ENCODE peak calls at places on chromosomes 4 and X, in nine cellular contexts. One of them, this sample, is unnamed.

GRCh38 chr4:126446917-126447316 is 1132.2 kb downstream of the FAT4 start:
- DNase-seq in fibroblast of lung: no peak
- DNase-seq in mesenchymal stem cell: no peak
- DNase-seq in IMR-90: no peak
- DNase-seq in H9: no peak
- DNase-seq in GM23248: no peak
- DNase-seq in hepatocyte: no peak
- DNase-seq in H1: no peak
- DNase-seq in neural progenitor cell: no peak
- DNase-seq in this sample: no peak

GRCh38 chr4:186957952-186958555 is 234.4 kb upstream of the FAT1 start:
- DNase-seq in IMR-90: peak
- DNase-seq in mesenchymal stem cell: no peak
- DNase-seq in hepatocyte: no peak
- DNase-seq in fibroblast of lung: peak
- DNase-seq in neural progenitor cell: peak
- DNase-seq in H9: no peak
- DNase-seq in H1: no peak
- DNase-seq in GM23248: no peak
- DNase-seq in this sample: no peak

GRCh38 chr4:89434364-89434988 is 126.9 kb upstream of the GPRIN3 start:
- DNase-seq in H9: no peak
- DNase-seq in fibroblast of lung: peak
- DNase-seq in mesenchymal stem cell: peak
- DNase-seq in IMR-90: peak
- DNase-seq in neural progenitor cell: peak
- DNase-seq in H1: no peak
- DNase-seq in GM23248: peak
- DNase-seq in hepatocyte: peak
- DNase-seq in this sample: peak

GRCh38 chrX:1222511-1223252 is 10.2 kb upstream of the CRLF2 start:
- DNase-seq in fibroblast of lung: peak
- DNase-seq in IMR-90: no peak
- DNase-seq in neural progenitor cell: no peak
- DNase-seq in GM23248: peak
- DNase-seq in mesenchymal stem cell: peak
- DNase-seq in H9: no peak
- DNase-seq in H1: no peak
- DNase-seq in hepatocyte: no peak
- DNase-seq in this sample: no peak

GRCh38 chrX:11064851-11065600 is 46.1 kb upstream of the HCCS start:
- DNase-seq in neural progenitor cell: no peak
- DNase-seq in IMR-90: peak
- DNase-seq in hepatocyte: no peak
- DNase-seq in mesenchymal stem cell: peak
- DNase-seq in GM23248: peak
- DNase-seq in fibroblast of lung: peak
- DNase-seq in H1: no peak
- DNase-seq in H9: no peak
- DNase-seq in this sample: no peak

GRCh38 chrX:134542485-134542884 is 82.5 kb downstream of the HPRT1 start:
- DNase-seq in neural progenitor cell: no peak
- DNase-seq in IMR-90: peak
- DNase-seq in mesenchymal stem cell: peak
- DNase-seq in H1: no peak
- DNase-seq in fibroblast of lung: peak
- DNase-seq in GM23248: peak
- DNase-seq in hepatocyte: peak
- DNase-seq in H9: no peak
- DNase-seq in this sample: no peak

GRCh38 chr4:153518001-153518400 is 51.8 kb downstream of the TMEM131L start:
- DNase-seq in IMR-90: peak
- DNase-seq in fibroblast of lung: no peak
- DNase-seq in mesenchymal stem cell: no peak
- DNase-seq in hepatocyte: no peak
- DNase-seq in H9: no peak
- DNase-seq in H1: no peak
- DNase-seq in GM23248: no peak
- DNase-seq in neural progenitor cell: no peak
- DNase-seq in this sample: no peak

GRCh38 chr4:76305971-76306881 is at the start of gene STBD1:
- DNase-seq in hepatocyte: peak
- DNase-seq in H9: peak
- DNase-seq in IMR-90: peak
- DNase-seq in mesenchymal stem cell: peak
- DNase-seq in GM23248: peak
- DNase-seq in neural progenitor cell: peak
- DNase-seq in fibroblast of lung: peak
- DNase-seq in H1: peak
- DNase-seq in this sample: peak

GRCh38 chrX:40646489-40647306 is 663 bp downstream of the CXorf38 start:
- DNase-seq in H1: no peak
- DNase-seq in H9: no peak
- DNase-seq in neural progenitor cell: peak
- DNase-seq in fibroblast of lung: peak
- DNase-seq in hepatocyte: peak
- DNase-seq in IMR-90: peak
- DNase-seq in GM23248: peak
- DNase-seq in mesenchymal stem cell: peak
- DNase-seq in this sample: peak

GRCh38 chr4:37827030-37827705 is 682 bp downstream of the PGM2 start:
- DNase-seq in hepatocyte: peak
- DNase-seq in fibroblast of lung: peak
- DNase-seq in GM23248: peak
- DNase-seq in H9: no peak
- DNase-seq in mesenchymal stem cell: peak
- DNase-seq in H1: no peak
- DNase-seq in neural progenitor cell: no peak
- DNase-seq in IMR-90: peak
- DNase-seq in this sample: peak

GRCh38 chrX:35847736-35848135 is 49.6 kb downstream of the MAGEB16 start:
- DNase-seq in fibroblast of lung: no peak
- DNase-seq in hepatocyte: no peak
- DNase-seq in GM23248: no peak
- DNase-seq in neural progenitor cell: no peak
- DNase-seq in H9: no peak
- DNase-seq in IMR-90: no peak
- DNase-seq in H1: no peak
- DNase-seq in mesenchymal stem cell: no peak
- DNase-seq in this sample: no peak

GRCh38 chr4:6595897-6596537 is 21.0 kb downstream of the MAN2B2 start:
- DNase-seq in neural progenitor cell: no peak
- DNase-seq in GM23248: no peak
- DNase-seq in H1: no peak
- DNase-seq in mesenchymal stem cell: no peak
- DNase-seq in H9: peak
- DNase-seq in IMR-90: no peak
- DNase-seq in fibroblast of lung: no peak
- DNase-seq in hepatocyte: no peak
- DNase-seq in this sample: no peak

GRCh38 chr4:25970691-25971427 is 56.8 kb downstream of the SMIM20 start:
- DNase-seq in neural progenitor cell: peak
- DNase-seq in hepatocyte: peak
- DNase-seq in IMR-90: no peak
- DNase-seq in GM23248: no peak
- DNase-seq in H1: no peak
- DNase-seq in mesenchymal stem cell: peak
- DNase-seq in H9: no peak
- DNase-seq in fibroblast of lung: peak
- DNase-seq in this sample: no peak

GRCh38 chr4:40307627-40308497 is 27.3 kb upstream of the CHRNA9 start:
- DNase-seq in H1: no peak
- DNase-seq in IMR-90: no peak
- DNase-seq in neural progenitor cell: no peak
- DNase-seq in fibroblast of lung: no peak
- DNase-seq in mesenchymal stem cell: no peak
- DNase-seq in GM23248: no peak
- DNase-seq in hepatocyte: no peak
- DNase-seq in H9: peak
- DNase-seq in this sample: peak

GRCh38 chr4:38173935-38174334 is 213.7 kb downstream of the PTTG2 start:
- DNase-seq in GM23248: peak
- DNase-seq in IMR-90: no peak
- DNase-seq in H9: no peak
- DNase-seq in fibroblast of lung: no peak
- DNase-seq in hepatocyte: no peak
- DNase-seq in neural progenitor cell: no peak
- DNase-seq in mesenchymal stem cell: no peak
- DNase-seq in H1: no peak
- DNase-seq in this sample: no peak

DNA sequence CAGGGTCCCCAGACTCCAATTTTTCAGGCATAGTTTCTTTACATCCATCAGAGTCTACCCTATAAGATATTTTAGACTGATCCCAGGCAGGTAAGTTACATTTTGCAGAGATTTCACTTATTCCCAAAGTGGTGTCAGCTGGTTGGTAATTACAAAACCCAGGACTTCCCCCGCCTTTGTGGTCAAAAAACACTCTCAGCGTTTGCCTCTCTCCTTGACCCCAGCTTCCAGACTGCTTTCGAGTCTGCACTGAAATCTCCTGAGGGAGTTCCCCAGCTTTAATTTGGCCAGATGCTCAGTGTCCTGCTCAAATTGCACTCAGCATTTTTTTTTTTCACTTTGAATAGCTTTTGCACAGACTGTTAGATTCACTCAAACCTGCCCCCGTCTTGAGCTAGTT is 11.2 kb upstream of the AMOT start:
- DNase-seq in mesenchymal stem cell: peak
- DNase-seq in GM23248: peak
- DNase-seq in fibroblast of lung: peak
- DNase-seq in H9: no peak
- DNase-seq in neural progenitor cell: no peak
- DNase-seq in IMR-90: peak
- DNase-seq in H1: no peak
- DNase-seq in hepatocyte: peak
- DNase-seq in this sample: peak
- H2AFZ ChIP-seq in mesenchymal stem cell: no peak
- H2AFZ ChIP-seq in GM23248: no peak
- H2AFZ ChIP-seq in fibroblast of lung: no peak
- H2AFZ ChIP-seq in H9: no peak
- H2AFZ ChIP-seq in neural progenitor cell: no peak
- H2AFZ ChIP-seq in IMR-90: no peak
- H2AFZ ChIP-seq in H1: no peak
- H2AFZ ChIP-seq in hepatocyte: no peak
- H2AFZ ChIP-seq in this sample: no peak

GRCh38 chr4:92101609-92102231 is 202.0 kb upstream of the GRID2 start:
- DNase-seq in H1: no peak
- DNase-seq in IMR-90: peak
- DNase-seq in neural progenitor cell: no peak
- DNase-seq in H9: no peak
- DNase-seq in fibroblast of lung: peak
- DNase-seq in GM23248: peak
- DNase-seq in mesenchymal stem cell: no peak
- DNase-seq in hepatocyte: no peak
- DNase-seq in this sample: no peak
- H2AFZ ChIP-seq in H1: no peak
- H2AFZ ChIP-seq in IMR-90: no peak
- H2AFZ ChIP-seq in neural progenitor cell: no peak
- H2AFZ ChIP-seq in H9: no peak
- H2AFZ ChIP-seq in fibroblast of lung: no peak
- H2AFZ ChIP-seq in GM23248: no peak
- H2AFZ ChIP-seq in mesenchymal stem cell: no peak
- H2AFZ ChIP-seq in hepatocyte: no peak
- H2AFZ ChIP-seq in this sample: no peak

GRCh38 chr4:113209153-113209552 is 159.7 kb downstream of the ANK2 start:
- DNase-seq in GM23248: no peak
- DNase-seq in fibroblast of lung: no peak
- DNase-seq in mesenchymal stem cell: no peak
- DNase-seq in H9: no peak
- DNase-seq in neural progenitor cell: no peak
- DNase-seq in H1: no peak
- DNase-seq in hepatocyte: no peak
- DNase-seq in IMR-90: no peak
- DNase-seq in this sample: no peak

GRCh38 chr4:113209652-113210320 is 160.3 kb downstream of the ANK2 start:
- DNase-seq in neural progenitor cell: no peak
- DNase-seq in fibroblast of lung: no peak
- DNase-seq in IMR-90: peak
- DNase-seq in hepatocyte: no peak
- DNase-seq in GM23248: no peak
- DNase-seq in H1: no peak
- DNase-seq in H9: no peak
- DNase-seq in mesenchymal stem cell: peak
- DNase-seq in this sample: no peak

DNA sequence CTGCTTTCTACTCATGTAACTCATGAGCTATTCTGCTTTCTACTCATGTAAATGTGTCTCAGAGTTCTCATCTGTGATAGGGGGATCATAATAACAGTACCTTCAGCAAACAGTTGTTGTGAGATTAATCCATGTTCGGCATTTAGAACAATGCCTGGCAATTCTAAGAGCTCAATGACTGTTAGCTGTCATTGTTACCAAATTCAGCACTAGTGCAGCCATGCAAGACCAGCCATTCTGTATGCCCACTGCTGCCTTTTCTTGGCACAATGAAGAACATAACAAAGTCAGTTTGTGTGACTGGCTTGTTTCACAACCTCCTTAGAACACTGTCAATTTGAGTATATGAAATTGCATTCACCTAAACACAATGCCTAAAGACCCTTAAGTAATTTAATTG is 163.2 kb downstream of the ANK2 start:
- DNase-seq in IMR-90: no peak
- DNase-seq in H9: no peak
- DNase-seq in neural progenitor cell: peak
- DNase-seq in GM23248: no peak
- DNase-seq in hepatocyte: no peak
- DNase-seq in mesenchymal stem cell: no peak
- DNase-seq in H1: no peak
- DNase-seq in fibroblast of lung: no peak
- DNase-seq in this sample: no peak
- H2AFZ ChIP-seq in IMR-90: no peak
- H2AFZ ChIP-seq in H9: no peak
- H2AFZ ChIP-seq in neural progenitor cell: no peak
- H2AFZ ChIP-seq in GM23248: no peak
- H2AFZ ChIP-seq in hepatocyte: no peak
- H2AFZ ChIP-seq in mesenchymal stem cell: no peak
- H2AFZ ChIP-seq in H1: no peak
- H2AFZ ChIP-seq in fibroblast of lung: no peak
- H2AFZ ChIP-seq in this sample: no peak

GRCh38 chrX:106936246-106936645 is 16.0 kb downstream of the CLDN2 start:
- DNase-seq in fibroblast of lung: no peak
- DNase-seq in H9: no peak
- DNase-seq in mesenchymal stem cell: no peak
- DNase-seq in IMR-90: no peak
- DNase-seq in GM23248: no peak
- DNase-seq in hepatocyte: no peak
- DNase-seq in neural progenitor cell: no peak
- DNase-seq in H1: no peak
- DNase-seq in this sample: no peak

GRCh38 chrX:106935175-106935574 is 15.0 kb downstream of the CLDN2 start:
- DNase-seq in IMR-90: peak
- DNase-seq in mesenchymal stem cell: peak
- DNase-seq in hepatocyte: no peak
- DNase-seq in H1: no peak
- DNase-seq in fibroblast of lung: peak
- DNase-seq in H9: no peak
- DNase-seq in GM23248: no peak
- DNase-seq in neural progenitor cell: no peak
- DNase-seq in this sample: no peak

GRCh38 chrX:106940068-106940467 is 19.9 kb downstream of the CLDN2 start:
- DNase-seq in neural progenitor cell: no peak
- DNase-seq in fibroblast of lung: no peak
- DNase-seq in mesenchymal stem cell: no peak
- DNase-seq in H1: no peak
- DNase-seq in hepatocyte: no peak
- DNase-seq in H9: no peak
- DNase-seq in IMR-90: no peak
- DNase-seq in GM23248: no peak
- DNase-seq in this sample: no peak

GRCh38 chrX:106939566-106939965 is 19.4 kb downstream of the CLDN2 start:
- DNase-seq in mesenchymal stem cell: no peak
- DNase-seq in hepatocyte: no peak
- DNase-seq in fibroblast of lung: no peak
- DNase-seq in H1: no peak
- DNase-seq in IMR-90: no peak
- DNase-seq in GM23248: no peak
- DNase-seq in H9: no peak
- DNase-seq in neural progenitor cell: no peak
- DNase-seq in this sample: no peak
- H2AFZ ChIP-seq in mesenchymal stem cell: no peak
- H2AFZ ChIP-seq in hepatocyte: no peak
- H2AFZ ChIP-seq in fibroblast of lung: no peak
- H2AFZ ChIP-seq in H1: no peak
- H2AFZ ChIP-seq in IMR-90: no peak
- H2AFZ ChIP-seq in GM23248: no peak
- H2AFZ ChIP-seq in H9: no peak
- H2AFZ ChIP-seq in neural progenitor cell: no peak
- H2AFZ ChIP-seq in this sample: no peak